ENCODE peak calls at places on chromosome 20, in six cellular contexts. One of them, this sample, is unnamed.

GRCh38 chr20:2619337-2619736 is 33.1 kb upstream of the NOP56 start:
- DNase-seq in right lobe of liver: no peak
- DNase-seq in coronary artery: no peak
- DNase-seq in mammary epithelial cell: no peak
- DNase-seq in kidney epithelial cell: no peak
- DNase-seq in LNCaP clone FGC: no peak
- DNase-seq in this sample: no peak

GRCh38 chr20:22826306-22827230 is 208.5 kb upstream of the SSTR4 start:
- DNase-seq in right lobe of liver: no peak
- DNase-seq in coronary artery: no peak
- DNase-seq in mammary epithelial cell: peak; percentile 72
- DNase-seq in kidney epithelial cell: no peak
- DNase-seq in LNCaP clone FGC: no peak
- DNase-seq in this sample: no peak

GRCh38 chr20:26167499-26167898 is 470.8 kb upstream of the ZNF337 start:
- DNase-seq in right lobe of liver: no peak
- DNase-seq in coronary artery: no peak
- DNase-seq in mammary epithelial cell: peak; percentile 5
- DNase-seq in kidney epithelial cell: no peak
- DNase-seq in LNCaP clone FGC: no peak
- DNase-seq in this sample: no peak

GRCh38 chr20:63913768-63914167 is 18.8 kb downstream of the DNAJC5 start:
- DNase-seq in right lobe of liver: no peak
- DNase-seq in coronary artery: no peak
- DNase-seq in mammary epithelial cell: no peak
- DNase-seq in kidney epithelial cell: no peak
- DNase-seq in LNCaP clone FGC: no peak
- DNase-seq in this sample: no peak

GRCh38 chr20:61585764-61586163 is 333.7 kb downstream of the CDH4 start:
- DNase-seq in right lobe of liver: no peak
- DNase-seq in coronary artery: no peak
- DNase-seq in mammary epithelial cell: no peak
- DNase-seq in kidney epithelial cell: no peak
- DNase-seq in LNCaP clone FGC: no peak
- DNase-seq in this sample: no peak

GRCh38 chr20:760751-761417 is 7.4 kb downstream of the SLC52A3 start:
- DNase-seq in right lobe of liver: no peak
- DNase-seq in coronary artery: no peak
- DNase-seq in mammary epithelial cell: no peak
- DNase-seq in kidney epithelial cell: no peak
- DNase-seq in LNCaP clone FGC: no peak
- DNase-seq in this sample: no peak

GRCh38 chr20:37520417-37520751 is 666 bp upstream of the NNAT start:
- DNase-seq in right lobe of liver: no peak
- DNase-seq in coronary artery: peak; percentile 33
- DNase-seq in mammary epithelial cell: no peak
- DNase-seq in kidney epithelial cell: no peak
- DNase-seq in LNCaP clone FGC: no peak
- DNase-seq in this sample: no peak

GRCh38 chr20:16952965-16953364 is 204.8 kb downstream of the OTOR start:
- DNase-seq in right lobe of liver: no peak
- DNase-seq in coronary artery: no peak
- DNase-seq in mammary epithelial cell: no peak
- DNase-seq in kidney epithelial cell: no peak
- DNase-seq in LNCaP clone FGC: no peak
- DNase-seq in this sample: no peak

GRCh38 chr20:32443386-32443974 is 85.3 kb downstream of the ASXL1 start:
- DNase-seq in right lobe of liver: no peak
- DNase-seq in coronary artery: no peak
- DNase-seq in mammary epithelial cell: no peak
- DNase-seq in kidney epithelial cell: no peak
- DNase-seq in LNCaP clone FGC: no peak
- DNase-seq in this sample: no peak
- TF ChIP-seq CTCF in right lobe of liver: no peak
- TF ChIP-seq CTCF in coronary artery: no peak
- TF ChIP-seq CTCF in mammary epithelial cell: no peak
- TF ChIP-seq CTCF in kidney epithelial cell: no peak
- TF ChIP-seq CTCF in LNCaP clone FGC: no peak
- TF ChIP-seq CTCF in this sample: no peak

DNA sequence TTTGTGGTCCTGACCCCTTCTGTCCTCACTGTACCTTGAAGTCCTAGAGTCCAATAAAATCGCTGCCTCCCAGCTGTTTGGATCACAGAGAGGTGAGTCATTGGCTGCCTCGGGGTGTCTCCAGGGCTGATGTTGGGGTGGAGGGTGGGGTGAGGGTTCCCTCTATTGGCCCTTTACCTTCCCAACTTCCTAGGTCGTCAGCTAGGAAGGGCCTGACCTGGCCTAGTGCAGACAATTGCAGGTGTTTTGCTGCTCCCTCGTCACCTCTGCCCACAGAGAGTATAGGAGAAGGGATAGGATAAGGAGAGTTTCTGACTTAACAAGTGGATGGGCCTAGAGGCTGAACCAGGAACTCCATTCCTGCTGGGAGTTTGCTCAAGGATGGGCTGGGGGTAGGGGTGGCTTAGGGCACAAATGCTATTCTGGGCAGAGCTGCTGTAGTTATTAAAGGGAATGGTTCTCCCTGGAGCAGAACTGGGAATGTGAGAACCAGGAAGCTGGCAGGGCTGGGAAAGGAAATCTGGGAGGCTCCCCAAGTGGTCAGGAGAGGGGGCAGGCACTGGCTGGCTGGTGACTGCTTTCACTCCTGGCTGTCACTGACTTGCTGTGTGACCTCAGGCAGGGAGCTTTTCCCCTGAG is 1.4 kb downstream of the TP53INP2 start:
- DNase-seq in right lobe of liver: no peak
- DNase-seq in coronary artery: no peak
- DNase-seq in mammary epithelial cell: peak; percentile 73
- DNase-seq in kidney epithelial cell: no peak
- DNase-seq in LNCaP clone FGC: no peak
- DNase-seq in this sample: no peak
- H3K4me3 ChIP-seq in right lobe of liver: no peak overlapping the region
- H3K4me3 ChIP-seq in coronary artery: peak overlapping the region; percentile 98
- H3K4me3 ChIP-seq in mammary epithelial cell: no peak overlapping the region
- H3K4me3 ChIP-seq in kidney epithelial cell: peak overlapping the region; percentile 91
- H3K4me3 ChIP-seq in LNCaP clone FGC: peak overlapping the region; percentile 91
- H3K4me3 ChIP-seq in this sample: peak overlapping the region; percentile 81

GRCh38 chr20:56817780-56818675 is 188.9 kb downstream of the TFAP2C start:
- DNase-seq in right lobe of liver: peak; percentile 1
- DNase-seq in coronary artery: no peak
- DNase-seq in mammary epithelial cell: no peak
- DNase-seq in kidney epithelial cell: no peak
- DNase-seq in LNCaP clone FGC: no peak
- DNase-seq in this sample: no peak
- TF ChIP-seq CTCF in right lobe of liver: no peak
- TF ChIP-seq CTCF in coronary artery: no peak
- TF ChIP-seq CTCF in mammary epithelial cell: no peak
- TF ChIP-seq CTCF in kidney epithelial cell: no peak
- TF ChIP-seq CTCF in LNCaP clone FGC: no peak
- TF ChIP-seq CTCF in this sample: no peak

GRCh38 chr20:34560141-34560523 is 1.6 kb downstream of the MAP1LC3A start:
- DNase-seq in right lobe of liver: peak; percentile 79
- DNase-seq in coronary artery: no peak
- DNase-seq in mammary epithelial cell: no peak
- DNase-seq in kidney epithelial cell: no peak
- DNase-seq in LNCaP clone FGC: no peak
- DNase-seq in this sample: no peak

GRCh38 chr20:34560614-34561013 is 2.1 kb downstream of the MAP1LC3A start:
- DNase-seq in right lobe of liver: no peak
- DNase-seq in coronary artery: no peak
- DNase-seq in mammary epithelial cell: no peak
- DNase-seq in kidney epithelial cell: no peak
- DNase-seq in LNCaP clone FGC: no peak
- DNase-seq in this sample: no peak

GRCh38 chr20:34557936-34558319 is 590 bp upstream of the MAP1LC3A start:
- DNase-seq in right lobe of liver: no peak
- DNase-seq in coronary artery: no peak
- DNase-seq in mammary epithelial cell: no peak
- DNase-seq in kidney epithelial cell: no peak
- DNase-seq in LNCaP clone FGC: no peak
- DNase-seq in this sample: no peak

GRCh38 chr20:34558320-34559202 is at the start of gene MAP1LC3A:
- DNase-seq in right lobe of liver: peak; percentile 98
- DNase-seq in coronary artery: peak; percentile 96
- DNase-seq in mammary epithelial cell: peak; percentile 79
- DNase-seq in kidney epithelial cell: peak; percentile 57
- DNase-seq in LNCaP clone FGC: peak; percentile 10
- DNase-seq in this sample: peak; percentile 69

DNA sequence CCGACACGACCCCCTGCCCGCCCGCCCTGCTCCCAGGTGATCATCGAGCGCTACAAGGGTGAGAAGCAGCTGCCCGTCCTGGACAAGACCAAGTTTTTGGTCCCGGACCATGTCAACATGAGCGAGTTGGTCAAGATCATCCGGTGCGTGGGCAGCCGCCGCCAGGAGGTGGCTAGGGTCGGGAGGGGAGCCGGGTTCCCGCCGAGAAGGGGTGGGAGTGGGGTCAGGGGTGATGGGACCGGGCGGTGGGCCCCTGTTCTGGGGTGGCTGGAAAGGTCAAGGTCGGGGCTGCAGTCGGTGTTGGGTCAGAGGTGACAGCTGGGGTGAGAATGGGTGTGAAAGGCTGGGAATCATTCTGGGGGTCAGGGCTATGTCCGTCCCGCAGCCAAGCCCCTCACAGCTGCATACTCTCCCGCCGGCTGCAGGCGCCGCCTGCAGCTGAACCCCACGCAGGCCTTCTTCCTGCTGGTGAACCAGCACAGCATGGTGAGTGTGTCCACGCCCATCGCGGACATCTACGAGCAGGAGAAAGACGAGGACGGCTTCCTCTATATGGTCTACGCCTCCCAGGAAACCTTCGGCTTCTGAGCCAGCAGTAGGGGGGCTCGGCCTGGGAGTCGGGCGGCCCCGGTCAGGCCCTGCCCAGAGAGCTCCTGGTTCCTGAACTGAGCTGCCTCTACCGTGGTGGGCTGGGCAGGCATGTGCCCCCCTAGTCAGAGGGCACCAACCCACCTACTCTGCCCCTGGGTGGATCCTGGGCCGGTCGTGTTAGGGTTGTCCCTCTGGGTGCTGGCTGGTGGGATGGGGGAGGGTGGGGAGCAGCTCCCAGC is 1.0 kb downstream of the MAP1LC3A start:
- DNase-seq in right lobe of liver: peak; percentile 69
- DNase-seq in coronary artery: no peak
- DNase-seq in mammary epithelial cell: no peak
- DNase-seq in kidney epithelial cell: no peak
- DNase-seq in LNCaP clone FGC: no peak
- DNase-seq in this sample: no peak
- H3K4me3 ChIP-seq in right lobe of liver: peak overlapping the region; percentile 66
- H3K4me3 ChIP-seq in coronary artery: peak overlapping the region; percentile 76
- H3K4me3 ChIP-seq in mammary epithelial cell: no peak overlapping the region
- H3K4me3 ChIP-seq in kidney epithelial cell: peak overlapping the region; percentile 65
- H3K4me3 ChIP-seq in LNCaP clone FGC: no peak overlapping the region
- H3K4me3 ChIP-seq in this sample: peak overlapping the region; percentile 71

GRCh38 chr20:51003776-51004175 is 19.1 kb downstream of the KCNG1 start:
- DNase-seq in right lobe of liver: no peak
- DNase-seq in coronary artery: no peak
- DNase-seq in mammary epithelial cell: no peak
- DNase-seq in kidney epithelial cell: no peak
- DNase-seq in LNCaP clone FGC: no peak
- DNase-seq in this sample: no peak
- TF ChIP-seq CTCF in right lobe of liver: no peak
- TF ChIP-seq CTCF in coronary artery: no peak
- TF ChIP-seq CTCF in mammary epithelial cell: no peak
- TF ChIP-seq CTCF in kidney epithelial cell: no peak
- TF ChIP-seq CTCF in LNCaP clone FGC: no peak
- TF ChIP-seq CTCF in this sample: no peak

DNA sequence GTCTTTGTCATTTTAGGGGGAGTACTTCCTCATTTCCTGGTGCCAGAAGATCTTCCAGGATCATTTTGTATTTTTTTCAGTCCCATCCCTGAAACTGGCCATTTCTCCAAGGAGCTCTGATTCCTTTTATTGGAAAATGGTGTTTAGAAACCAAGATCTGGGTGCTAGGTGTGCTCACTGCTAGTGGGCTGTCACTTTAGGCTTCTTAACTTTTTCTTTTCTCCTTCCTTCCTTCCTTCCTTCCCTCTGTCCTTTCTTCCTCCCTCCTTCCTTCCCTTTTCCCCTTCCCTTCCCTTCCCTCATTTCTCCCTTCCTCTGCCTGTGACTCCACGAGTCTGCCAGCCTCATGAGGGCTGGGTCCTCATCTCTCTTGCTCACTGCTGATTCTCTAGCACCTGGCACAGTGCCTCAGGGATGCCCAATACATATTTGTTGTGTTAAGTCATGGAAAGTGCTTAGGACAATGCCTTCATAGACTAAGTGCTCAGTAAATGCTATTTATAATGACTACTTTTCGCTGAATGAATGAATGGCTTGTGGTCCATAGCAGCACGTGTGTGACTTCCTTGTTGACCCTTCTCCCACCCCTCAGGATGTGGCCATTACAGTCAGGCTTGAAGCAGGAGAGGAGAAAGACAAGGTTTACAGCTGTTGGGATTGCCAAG is 36.9 kb downstream of the APCDD1L start:
- DNase-seq in right lobe of liver: no peak
- DNase-seq in coronary artery: no peak
- DNase-seq in mammary epithelial cell: peak; percentile 72
- DNase-seq in kidney epithelial cell: no peak
- DNase-seq in LNCaP clone FGC: no peak
- DNase-seq in this sample: no peak
- H3K4me3 ChIP-seq in right lobe of liver: no peak overlapping the region
- H3K4me3 ChIP-seq in coronary artery: no peak overlapping the region
- H3K4me3 ChIP-seq in mammary epithelial cell: no peak overlapping the region
- H3K4me3 ChIP-seq in kidney epithelial cell: no peak overlapping the region
- H3K4me3 ChIP-seq in LNCaP clone FGC: no peak overlapping the region
- H3K4me3 ChIP-seq in this sample: no peak overlapping the region

GRCh38 chr20:47677314-47678129 is 107.8 kb downstream of the SULF2 start:
- DNase-seq in right lobe of liver: no peak
- DNase-seq in coronary artery: no peak
- DNase-seq in mammary epithelial cell: peak; percentile 55
- DNase-seq in kidney epithelial cell: peak; percentile 25
- DNase-seq in LNCaP clone FGC: no peak
- DNase-seq in this sample: no peak

GRCh38 chr20:47676912-47677311 is 108.4 kb downstream of the SULF2 start:
- DNase-seq in right lobe of liver: no peak
- DNase-seq in coronary artery: no peak
- DNase-seq in mammary epithelial cell: no peak
- DNase-seq in kidney epithelial cell: no peak
- DNase-seq in LNCaP clone FGC: no peak
- DNase-seq in this sample: no peak

GRCh38 chr20:47674686-47675085 is 110.6 kb downstream of the SULF2 start:
- DNase-seq in right lobe of liver: no peak
- DNase-seq in coronary artery: no peak
- DNase-seq in mammary epithelial cell: no peak
- DNase-seq in kidney epithelial cell: no peak
- DNase-seq in LNCaP clone FGC: no peak
- DNase-seq in this sample: no peak

GRCh38 chr20:47675190-47676142 is 109.8 kb downstream of the SULF2 start:
- DNase-seq in right lobe of liver: no peak
- DNase-seq in coronary artery: no peak
- DNase-seq in mammary epithelial cell: no peak
- DNase-seq in kidney epithelial cell: no peak
- DNase-seq in LNCaP clone FGC: no peak
- DNase-seq in this sample: no peak

GRCh38 chr20:47676219-47676721 is 109.0 kb downstream of the SULF2 start:
- DNase-seq in right lobe of liver: no peak
- DNase-seq in coronary artery: no peak
- DNase-seq in mammary epithelial cell: no peak
- DNase-seq in kidney epithelial cell: no peak
- DNase-seq in LNCaP clone FGC: no peak
- DNase-seq in this sample: no peak
- TF ChIP-seq CTCF in right lobe of liver: no peak
- TF ChIP-seq CTCF in coronary artery: no peak
- TF ChIP-seq CTCF in mammary epithelial cell: no peak
- TF ChIP-seq CTCF in kidney epithelial cell: no peak
- TF ChIP-seq CTCF in LNCaP clone FGC: no peak
- TF ChIP-seq CTCF in this sample: no peak

This sample was measured in AG04449.